ENCODE peak calls at places on chromosomes 2 and 18, in ten cellular contexts. One of them, this sample, is unnamed.

GRCh38 chr2:8389373-8390108 is 292.3 kb upstream of the ID2 start:
- DNase-seq in type B pancreatic cell: no peak
- DNase-seq in neural progenitor cell: no peak
- DNase-seq in left lung: no peak
- DNase-seq in mesothelial cell of epicardium: no peak
- DNase-seq in astrocyte of the spinal cord: peak; percentile 11
- DNase-seq in nephron progenitor cell: no peak
- DNase-seq in GM12865: no peak
- DNase-seq in MM.1S: no peak
- DNase-seq in PC-9: no peak
- DNase-seq in this sample: no peak

GRCh38 chr18:49747876-49748275 is 65.5 kb downstream of the ACAA2 start:
- DNase-seq in type B pancreatic cell: no peak
- DNase-seq in neural progenitor cell: no peak
- DNase-seq in left lung: no peak
- DNase-seq in mesothelial cell of epicardium: no peak
- DNase-seq in astrocyte of the spinal cord: no peak
- DNase-seq in nephron progenitor cell: no peak
- DNase-seq in GM12865: no peak
- DNase-seq in MM.1S: no peak
- DNase-seq in PC-9: no peak
- DNase-seq in this sample: no peak

GRCh38 chr18:13532406-13533075 is 193.8 kb downstream of the FAM210A start:
- DNase-seq in type B pancreatic cell: no peak
- DNase-seq in neural progenitor cell: no peak
- DNase-seq in left lung: no peak
- DNase-seq in mesothelial cell of epicardium: no peak
- DNase-seq in astrocyte of the spinal cord: no peak
- DNase-seq in nephron progenitor cell: no peak
- DNase-seq in GM12865: no peak
- DNase-seq in MM.1S: no peak
- DNase-seq in PC-9: no peak
- DNase-seq in this sample: peak; percentile 14

GRCh38 chr18:44819944-44820510 is 139.3 kb downstream of the SETBP1 start:
- DNase-seq in type B pancreatic cell: no peak
- DNase-seq in neural progenitor cell: no peak
- DNase-seq in left lung: no peak
- DNase-seq in mesothelial cell of epicardium: no peak
- DNase-seq in astrocyte of the spinal cord: no peak
- DNase-seq in nephron progenitor cell: no peak
- DNase-seq in GM12865: no peak
- DNase-seq in MM.1S: no peak
- DNase-seq in PC-9: no peak
- DNase-seq in this sample: no peak

GRCh38 chr2:65158557-65158956 is 28.7 kb upstream of the RAB1A start:
- DNase-seq in type B pancreatic cell: no peak
- DNase-seq in neural progenitor cell: no peak
- DNase-seq in left lung: no peak
- DNase-seq in mesothelial cell of epicardium: no peak
- DNase-seq in astrocyte of the spinal cord: no peak
- DNase-seq in nephron progenitor cell: no peak
- DNase-seq in GM12865: no peak
- DNase-seq in MM.1S: no peak
- DNase-seq in PC-9: no peak
- DNase-seq in this sample: no peak

GRCh38 chr18:72444756-72445155 is 99.4 kb downstream of the CBLN2 start:
- DNase-seq in type B pancreatic cell: no peak
- DNase-seq in neural progenitor cell: peak; percentile 28
- DNase-seq in left lung: no peak
- DNase-seq in mesothelial cell of epicardium: no peak
- DNase-seq in astrocyte of the spinal cord: no peak
- DNase-seq in nephron progenitor cell: no peak
- DNase-seq in GM12865: no peak
- DNase-seq in MM.1S: no peak
- DNase-seq in PC-9: no peak
- DNase-seq in this sample: no peak

GRCh38 chr2:9629222-9630000 is 1.4 kb downstream of the YWHAQ start:
- DNase-seq in type B pancreatic cell: no peak
- DNase-seq in neural progenitor cell: peak; percentile 43
- DNase-seq in left lung: no peak
- DNase-seq in mesothelial cell of epicardium: no peak
- DNase-seq in astrocyte of the spinal cord: peak; percentile 52
- DNase-seq in nephron progenitor cell: no peak
- DNase-seq in GM12865: peak; percentile 24
- DNase-seq in MM.1S: peak; percentile 11
- DNase-seq in PC-9: peak; percentile 77
- DNase-seq in this sample: no peak

GRCh38 chr2:42147641-42148274 is 21.4 kb upstream of the EML4 start:
- DNase-seq in type B pancreatic cell: no peak
- DNase-seq in neural progenitor cell: no peak
- DNase-seq in left lung: no peak
- DNase-seq in mesothelial cell of epicardium: no peak
- DNase-seq in astrocyte of the spinal cord: peak; percentile 51
- DNase-seq in nephron progenitor cell: no peak
- DNase-seq in GM12865: no peak
- DNase-seq in MM.1S: no peak
- DNase-seq in PC-9: no peak
- DNase-seq in this sample: peak; percentile 22

GRCh38 chr2:200703132-200703925 is 108.4 kb upstream of the BZW1 start:
- DNase-seq in type B pancreatic cell: no peak
- DNase-seq in neural progenitor cell: peak; percentile 69
- DNase-seq in left lung: no peak
- DNase-seq in mesothelial cell of epicardium: no peak
- DNase-seq in astrocyte of the spinal cord: peak; percentile 85
- DNase-seq in nephron progenitor cell: no peak
- DNase-seq in GM12865: peak; percentile 64
- DNase-seq in MM.1S: peak; percentile 78
- DNase-seq in PC-9: peak; percentile 65
- DNase-seq in this sample: peak; percentile 49
- TF ChIP-seq CTCF in type B pancreatic cell: peak; percentile 78
- TF ChIP-seq CTCF in neural progenitor cell: peak; percentile 71
- TF ChIP-seq CTCF in left lung: peak; percentile 20
- TF ChIP-seq CTCF in mesothelial cell of epicardium: peak; percentile 28
- TF ChIP-seq CTCF in astrocyte of the spinal cord: peak; percentile 56
- TF ChIP-seq CTCF in nephron progenitor cell: peak; percentile 46
- TF ChIP-seq CTCF in GM12865: peak; percentile 34
- TF ChIP-seq CTCF in MM.1S: peak; percentile 47
- TF ChIP-seq CTCF in PC-9: peak; percentile 81
- TF ChIP-seq CTCF in this sample: peak; percentile 61

GRCh38 chr18:77651441-77651840 is 401.8 kb downstream of the GALR1 start:
- DNase-seq in type B pancreatic cell: no peak
- DNase-seq in neural progenitor cell: no peak
- DNase-seq in left lung: no peak
- DNase-seq in mesothelial cell of epicardium: no peak
- DNase-seq in astrocyte of the spinal cord: no peak
- DNase-seq in nephron progenitor cell: no peak
- DNase-seq in GM12865: no peak
- DNase-seq in MM.1S: no peak
- DNase-seq in PC-9: no peak
- DNase-seq in this sample: no peak

GRCh38 chr18:77653792-77654191 is 404.1 kb downstream of the GALR1 start:
- DNase-seq in type B pancreatic cell: no peak
- DNase-seq in neural progenitor cell: no peak
- DNase-seq in left lung: no peak
- DNase-seq in mesothelial cell of epicardium: no peak
- DNase-seq in astrocyte of the spinal cord: no peak
- DNase-seq in nephron progenitor cell: no peak
- DNase-seq in GM12865: no peak
- DNase-seq in MM.1S: no peak
- DNase-seq in PC-9: no peak
- DNase-seq in this sample: no peak

GRCh38 chr18:77654302-77654701 is 404.7 kb downstream of the GALR1 start:
- DNase-seq in type B pancreatic cell: no peak
- DNase-seq in neural progenitor cell: no peak
- DNase-seq in left lung: no peak
- DNase-seq in mesothelial cell of epicardium: no peak
- DNase-seq in astrocyte of the spinal cord: no peak
- DNase-seq in nephron progenitor cell: no peak
- DNase-seq in GM12865: no peak
- DNase-seq in MM.1S: no peak
- DNase-seq in PC-9: no peak
- DNase-seq in this sample: no peak

GRCh38 chr18:77648415-77648814 is 398.8 kb downstream of the GALR1 start:
- DNase-seq in type B pancreatic cell: no peak
- DNase-seq in neural progenitor cell: peak; percentile 24
- DNase-seq in left lung: no peak
- DNase-seq in mesothelial cell of epicardium: no peak
- DNase-seq in astrocyte of the spinal cord: no peak
- DNase-seq in nephron progenitor cell: no peak
- DNase-seq in GM12865: no peak
- DNase-seq in MM.1S: no peak
- DNase-seq in PC-9: no peak
- DNase-seq in this sample: no peak

GRCh38 chr18:77650799-77651385 is 401.2 kb downstream of the GALR1 start:
- DNase-seq in type B pancreatic cell: peak; percentile 87
- DNase-seq in neural progenitor cell: peak; percentile 89
- DNase-seq in left lung: peak; percentile 93
- DNase-seq in mesothelial cell of epicardium: peak; percentile 70
- DNase-seq in astrocyte of the spinal cord: peak; percentile 36
- DNase-seq in nephron progenitor cell: peak; percentile 93
- DNase-seq in GM12865: peak; percentile 64
- DNase-seq in MM.1S: peak; percentile 65
- DNase-seq in PC-9: no peak
- DNase-seq in this sample: peak; percentile 8
- TF ChIP-seq CTCF in type B pancreatic cell: peak; percentile 98
- TF ChIP-seq CTCF in neural progenitor cell: peak; percentile 97
- TF ChIP-seq CTCF in left lung: peak; percentile 92
- TF ChIP-seq CTCF in mesothelial cell of epicardium: peak; percentile 94
- TF ChIP-seq CTCF in astrocyte of the spinal cord: peak; percentile 80
- TF ChIP-seq CTCF in nephron progenitor cell: peak; percentile 98
- TF ChIP-seq CTCF in GM12865: peak; percentile 94
- TF ChIP-seq CTCF in MM.1S: peak; percentile 93
- TF ChIP-seq CTCF in PC-9: peak; percentile 76
- TF ChIP-seq CTCF in this sample: peak; percentile 98

GRCh38 chr2:235366390-235366789 is 127.5 kb upstream of the AGAP1 start:
- DNase-seq in type B pancreatic cell: no peak
- DNase-seq in neural progenitor cell: no peak
- DNase-seq in left lung: no peak
- DNase-seq in mesothelial cell of epicardium: no peak
- DNase-seq in astrocyte of the spinal cord: no peak
- DNase-seq in nephron progenitor cell: no peak
- DNase-seq in GM12865: no peak
- DNase-seq in MM.1S: no peak
- DNase-seq in PC-9: peak; percentile 38
- DNase-seq in this sample: no peak

GRCh38 chr2:235357881-235358280 is 136.0 kb upstream of the AGAP1 start:
- DNase-seq in type B pancreatic cell: no peak
- DNase-seq in neural progenitor cell: no peak
- DNase-seq in left lung: no peak
- DNase-seq in mesothelial cell of epicardium: no peak
- DNase-seq in astrocyte of the spinal cord: no peak
- DNase-seq in nephron progenitor cell: no peak
- DNase-seq in GM12865: no peak
- DNase-seq in MM.1S: no peak
- DNase-seq in PC-9: no peak
- DNase-seq in this sample: no peak

GRCh38 chr2:235358981-235359471 is 134.8 kb upstream of the AGAP1 start:
- DNase-seq in type B pancreatic cell: no peak
- DNase-seq in neural progenitor cell: no peak
- DNase-seq in left lung: no peak
- DNase-seq in mesothelial cell of epicardium: no peak
- DNase-seq in astrocyte of the spinal cord: peak; percentile 60
- DNase-seq in nephron progenitor cell: no peak
- DNase-seq in GM12865: no peak
- DNase-seq in MM.1S: peak; percentile 31
- DNase-seq in PC-9: peak; percentile 96
- DNase-seq in this sample: no peak

DNA sequence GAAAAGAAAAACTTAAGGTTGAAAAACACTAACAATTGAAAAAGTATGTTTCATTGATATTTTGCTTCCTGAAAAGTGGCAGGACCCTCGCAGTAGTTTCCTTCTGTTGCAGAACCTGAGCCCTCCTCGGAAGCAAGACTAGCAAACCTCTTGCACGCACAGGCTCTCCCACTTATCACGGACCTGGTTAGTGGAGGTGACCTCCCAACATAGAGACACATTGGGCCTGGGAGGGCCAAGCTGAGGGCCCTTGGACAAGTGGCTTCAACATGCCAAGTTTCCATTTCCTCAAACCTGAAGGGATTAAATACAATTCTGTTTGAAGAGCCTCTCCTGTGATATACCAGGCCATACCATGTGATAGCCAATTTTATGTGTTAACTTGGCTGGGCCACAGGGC is 133.4 kb upstream of the AGAP1 start:
- DNase-seq in type B pancreatic cell: no peak
- DNase-seq in neural progenitor cell: no peak
- DNase-seq in left lung: no peak
- DNase-seq in mesothelial cell of epicardium: no peak
- DNase-seq in astrocyte of the spinal cord: no peak
- DNase-seq in nephron progenitor cell: no peak
- DNase-seq in GM12865: no peak
- DNase-seq in MM.1S: no peak
- DNase-seq in PC-9: no peak
- DNase-seq in this sample: no peak
- TF ChIP-seq CTCF in type B pancreatic cell: no peak
- TF ChIP-seq CTCF in neural progenitor cell: no peak
- TF ChIP-seq CTCF in left lung: no peak
- TF ChIP-seq CTCF in mesothelial cell of epicardium: no peak
- TF ChIP-seq CTCF in astrocyte of the spinal cord: no peak
- TF ChIP-seq CTCF in nephron progenitor cell: no peak
- TF ChIP-seq CTCF in GM12865: no peak
- TF ChIP-seq CTCF in MM.1S: no peak
- TF ChIP-seq CTCF in PC-9: no peak
- TF ChIP-seq CTCF in this sample: no peak

GRCh38 chr2:159209341-159210306 is 76.9 kb downstream of the WDSUB1 start:
- DNase-seq in type B pancreatic cell: no peak
- DNase-seq in neural progenitor cell: no peak
- DNase-seq in left lung: no peak
- DNase-seq in mesothelial cell of epicardium: no peak
- DNase-seq in astrocyte of the spinal cord: no peak
- DNase-seq in nephron progenitor cell: no peak
- DNase-seq in GM12865: peak; percentile 63
- DNase-seq in MM.1S: peak; percentile 11
- DNase-seq in PC-9: no peak
- DNase-seq in this sample: no peak

GRCh38 chr2:159204381-159204780 is 82.1 kb downstream of the WDSUB1 start:
- DNase-seq in type B pancreatic cell: no peak
- DNase-seq in neural progenitor cell: no peak
- DNase-seq in left lung: no peak
- DNase-seq in mesothelial cell of epicardium: no peak
- DNase-seq in astrocyte of the spinal cord: no peak
- DNase-seq in nephron progenitor cell: no peak
- DNase-seq in GM12865: no peak
- DNase-seq in MM.1S: no peak
- DNase-seq in PC-9: no peak
- DNase-seq in this sample: no peak

GRCh38 chr2:159206736-159207380 is 79.6 kb downstream of the WDSUB1 start:
- DNase-seq in type B pancreatic cell: no peak
- DNase-seq in neural progenitor cell: no peak
- DNase-seq in left lung: no peak
- DNase-seq in mesothelial cell of epicardium: no peak
- DNase-seq in astrocyte of the spinal cord: no peak
- DNase-seq in nephron progenitor cell: no peak
- DNase-seq in GM12865: no peak
- DNase-seq in MM.1S: no peak
- DNase-seq in PC-9: no peak
- DNase-seq in this sample: no peak

GRCh38 chr2:159211447-159212396 is 74.8 kb downstream of the WDSUB1 start:
- DNase-seq in type B pancreatic cell: no peak
- DNase-seq in neural progenitor cell: peak; percentile 92
- DNase-seq in left lung: no peak
- DNase-seq in mesothelial cell of epicardium: no peak
- DNase-seq in astrocyte of the spinal cord: peak; percentile 39
- DNase-seq in nephron progenitor cell: peak; percentile 45
- DNase-seq in GM12865: no peak
- DNase-seq in MM.1S: peak; percentile 32
- DNase-seq in PC-9: no peak
- DNase-seq in this sample: no peak

GRCh38 chr2:159208449-159208848 is 78.1 kb downstream of the WDSUB1 start:
- DNase-seq in type B pancreatic cell: no peak
- DNase-seq in neural progenitor cell: no peak
- DNase-seq in left lung: no peak
- DNase-seq in mesothelial cell of epicardium: no peak
- DNase-seq in astrocyte of the spinal cord: no peak
- DNase-seq in nephron progenitor cell: no peak
- DNase-seq in GM12865: no peak
- DNase-seq in MM.1S: no peak
- DNase-seq in PC-9: no peak
- DNase-seq in this sample: no peak
- TF ChIP-seq CTCF in type B pancreatic cell: peak; percentile 14
- TF ChIP-seq CTCF in neural progenitor cell: no peak
- TF ChIP-seq CTCF in left lung: no peak
- TF ChIP-seq CTCF in mesothelial cell of epicardium: no peak
- TF ChIP-seq CTCF in astrocyte of the spinal cord: no peak
- TF ChIP-seq CTCF in nephron progenitor cell: no peak
- TF ChIP-seq CTCF in GM12865: no peak
- TF ChIP-seq CTCF in MM.1S: no peak
- TF ChIP-seq CTCF in PC-9: no peak
- TF ChIP-seq CTCF in this sample: peak; percentile 33

This sample was measured in LNCaP clone FGC.